ENCODE peak calls at places on chromosome 19, in five cellular contexts. One of them, this sample, is unnamed.

GRCh38 chr19:7845390-7846179 is 15.6 kb downstream of the EVI5L start:
- DNase-seq in mesendoderm: no peak
- DNase-seq in neural progenitor cell: no peak
- DNase-seq in GM23248: no peak
- DNase-seq in hepatocyte: no peak
- DNase-seq in this sample: peak; percentile 62

GRCh38 chr19:34778342-34778741 is 5.3 kb upstream of the ZNF599 start:
- DNase-seq in GM23248: no peak
- DNase-seq in mesendoderm: no peak
- DNase-seq in hepatocyte: no peak
- DNase-seq in neural progenitor cell: no peak
- DNase-seq in this sample: no peak

GRCh38 chr19:51798127-51798526 is 3.2 kb downstream of the FPR3 start:
- DNase-seq in hepatocyte: no peak
- DNase-seq in mesendoderm: peak; percentile 68
- DNase-seq in GM23248: no peak
- DNase-seq in neural progenitor cell: no peak
- DNase-seq in this sample: no peak

GRCh38 chr19:3668331-3669133 is 31.7 kb downstream of the PIP5K1C start:
- DNase-seq in GM23248: peak; percentile 9
- DNase-seq in mesendoderm: no peak
- DNase-seq in neural progenitor cell: no peak
- DNase-seq in hepatocyte: peak; percentile 52
- DNase-seq in this sample: no peak

GRCh38 chr19:4575267-4575793 is 15.8 kb upstream of the SEMA6B start:
- DNase-seq in mesendoderm: peak; percentile 99
- DNase-seq in hepatocyte: peak; percentile 84
- DNase-seq in neural progenitor cell: peak; percentile 36
- DNase-seq in GM23248: peak; percentile 87
- DNase-seq in this sample: peak; percentile 99

GRCh38 chr19:33241530-33242101 is 16.0 kb upstream of the SLC7A10 start:
- DNase-seq in neural progenitor cell: peak; percentile 55
- DNase-seq in mesendoderm: peak; percentile 11
- DNase-seq in hepatocyte: peak; percentile 46
- DNase-seq in GM23248: peak; percentile 83
- DNase-seq in this sample: peak; percentile 94

GRCh38 chr19:50977626-50978025 is 6.1 kb downstream of the KLK7 start:
- DNase-seq in mesendoderm: peak; percentile 18
- DNase-seq in hepatocyte: no peak
- DNase-seq in GM23248: no peak
- DNase-seq in neural progenitor cell: no peak
- DNase-seq in this sample: no peak

GRCh38 chr19:10085641-10086031 is 481 bp upstream of the SHFL start:
- DNase-seq in hepatocyte: no peak
- DNase-seq in neural progenitor cell: no peak
- DNase-seq in mesendoderm: no peak
- DNase-seq in GM23248: no peak
- DNase-seq in this sample: peak; percentile 17

GRCh38 chr19:50794074-50794777 is 4.0 kb downstream of the ACP4 start:
- DNase-seq in neural progenitor cell: no peak
- DNase-seq in mesendoderm: no peak
- DNase-seq in GM23248: peak; percentile 22
- DNase-seq in hepatocyte: peak; percentile 47
- DNase-seq in this sample: peak; percentile 86

GRCh38 chr19:23470873-23471555 is 75.7 kb upstream of the ZNF91 start:
- DNase-seq in GM23248: no peak
- DNase-seq in hepatocyte: no peak
- DNase-seq in neural progenitor cell: no peak
- DNase-seq in mesendoderm: no peak
- DNase-seq in this sample: peak; percentile 21

GRCh38 chr19:10915511-10916091 is 12.8 kb downstream of the YIPF2 start:
- DNase-seq in hepatocyte: peak; percentile 63
- DNase-seq in GM23248: peak; percentile 97
- DNase-seq in mesendoderm: no peak
- DNase-seq in neural progenitor cell: no peak
- DNase-seq in this sample: peak; percentile 99

GRCh38 chr19:41575998-41576397 is at the start of gene CEACAM21:
- DNase-seq in GM23248: no peak
- DNase-seq in hepatocyte: no peak
- DNase-seq in mesendoderm: no peak
- DNase-seq in neural progenitor cell: no peak
- DNase-seq in this sample: no peak

GRCh38 chr19:10074153-10074552 is 12.0 kb upstream of the SHFL start:
- DNase-seq in GM23248: peak; percentile 53
- DNase-seq in neural progenitor cell: peak; percentile 44
- DNase-seq in mesendoderm: peak; percentile 51
- DNase-seq in hepatocyte: peak; percentile 59
- DNase-seq in this sample: peak; percentile 78

GRCh38 chr19:38522915-38523314 is 89.4 kb downstream of the RYR1 start:
- DNase-seq in neural progenitor cell: no peak
- DNase-seq in mesendoderm: no peak
- DNase-seq in hepatocyte: no peak
- DNase-seq in GM23248: no peak
- DNase-seq in this sample: peak; percentile 64

GRCh38 chr19:48351341-48351752 is 12.4 kb downstream of the TMEM143 start:
- DNase-seq in neural progenitor cell: peak; percentile 81
- DNase-seq in mesendoderm: peak; percentile 80
- DNase-seq in hepatocyte: peak; percentile 70
- DNase-seq in GM23248: peak; percentile 63
- DNase-seq in this sample: peak; percentile 94

GRCh38 chr19:3644351-3645066 is 17.9 kb upstream of the CACTIN start:
- DNase-seq in neural progenitor cell: no peak
- DNase-seq in mesendoderm: no peak
- DNase-seq in GM23248: peak; percentile 36
- DNase-seq in hepatocyte: no peak
- DNase-seq in this sample: no peak

GRCh38 chr19:41424335-41425173 is 2.6 kb downstream of the B3GNT8 start:
- DNase-seq in GM23248: no peak
- DNase-seq in mesendoderm: no peak
- DNase-seq in hepatocyte: no peak
- DNase-seq in neural progenitor cell: no peak
- DNase-seq in this sample: peak; percentile 50

GRCh38 chr19:10852098-10852800 is 4.0 kb downstream of the C19orf38 start:
- DNase-seq in neural progenitor cell: no peak
- DNase-seq in hepatocyte: no peak
- DNase-seq in mesendoderm: peak; percentile 79
- DNase-seq in GM23248: peak; percentile 76
- DNase-seq in this sample: peak; percentile 73

GRCh38 chr19:49502866-49503581 is 6.8 kb downstream of the RPS11 start:
- DNase-seq in hepatocyte: peak; percentile 85
- DNase-seq in mesendoderm: no peak
- DNase-seq in neural progenitor cell: peak; percentile 84
- DNase-seq in GM23248: peak; percentile 83
- DNase-seq in this sample: peak; percentile 93

GRCh38 chr19:42528354-42529247 is at the start of gene CEACAM1:
- DNase-seq in GM23248: peak; percentile 12
- DNase-seq in mesendoderm: no peak
- DNase-seq in hepatocyte: peak; percentile 79
- DNase-seq in neural progenitor cell: no peak
- DNase-seq in this sample: peak; percentile 43

GRCh38 chr19:45884682-45885555 is 1.0 kb downstream of the IRF2BP1 start:
- DNase-seq in hepatocyte: no peak
- DNase-seq in mesendoderm: peak; percentile 44
- DNase-seq in neural progenitor cell: peak; percentile 32
- DNase-seq in GM23248: peak; percentile 60
- DNase-seq in this sample: peak; percentile 89

GRCh38 chr19:10839071-10840050 is 3.3 kb upstream of the TMED1 start:
- DNase-seq in hepatocyte: no peak
- DNase-seq in mesendoderm: no peak
- DNase-seq in GM23248: no peak
- DNase-seq in neural progenitor cell: no peak
- DNase-seq in this sample: peak; percentile 53

GRCh38 chr19:35066691-35067563 is 25.4 kb downstream of the HPN start:
- DNase-seq in neural progenitor cell: peak; percentile 92
- DNase-seq in hepatocyte: peak; percentile 94
- DNase-seq in mesendoderm: peak; percentile 97
- DNase-seq in GM23248: peak; percentile 85
- DNase-seq in this sample: peak; percentile 97

GRCh38 chr19:11659612-11660011 is 62.3 kb downstream of the ZNF627 start:
- DNase-seq in mesendoderm: no peak
- DNase-seq in GM23248: peak; percentile 36
- DNase-seq in hepatocyte: no peak
- DNase-seq in neural progenitor cell: no peak
- DNase-seq in this sample: peak; percentile 74

GRCh38 chr19:11506101-11506555 is 489 bp upstream of the ZNF653 start:
- DNase-seq in GM23248: no peak
- DNase-seq in hepatocyte: no peak
- DNase-seq in mesendoderm: no peak
- DNase-seq in neural progenitor cell: no peak
- DNase-seq in this sample: no peak

GRCh38 chr19:40687525-40688016 is 2.9 kb downstream of the NUMBL start:
- DNase-seq in hepatocyte: no peak
- DNase-seq in GM23248: peak; percentile 95
- DNase-seq in mesendoderm: no peak
- DNase-seq in neural progenitor cell: no peak
- DNase-seq in this sample: peak; percentile 96

GRCh38 chr19:42420055-42420544 is 7.1 kb downstream of the LIPE start:
- DNase-seq in neural progenitor cell: peak; percentile 66
- DNase-seq in mesendoderm: peak; percentile 78
- DNase-seq in hepatocyte: peak; percentile 62
- DNase-seq in GM23248: peak; percentile 67
- DNase-seq in this sample: peak; percentile 94

GRCh38 chr19:7850429-7850819 is 20.4 kb downstream of the EVI5L start:
- DNase-seq in mesendoderm: no peak
- DNase-seq in neural progenitor cell: no peak
- DNase-seq in GM23248: no peak
- DNase-seq in hepatocyte: no peak
- DNase-seq in this sample: peak; percentile 86

GRCh38 chr19:28294395-28294794 is 918.6 kb downstream of the UQCRFS1 start:
- DNase-seq in GM23248: peak; percentile 88
- DNase-seq in neural progenitor cell: no peak
- DNase-seq in hepatocyte: no peak
- DNase-seq in mesendoderm: peak; percentile 41
- DNase-seq in this sample: no peak

GRCh38 chr19:58084596-58085347 is 13.3 kb downstream of the ZSCAN18 start:
- DNase-seq in neural progenitor cell: no peak
- DNase-seq in hepatocyte: no peak
- DNase-seq in GM23248: no peak
- DNase-seq in mesendoderm: no peak
- DNase-seq in this sample: peak; percentile 69

GRCh38 chr19:38850976-38851621 is 1.3 kb upstream of the HNRNPL start:
- DNase-seq in mesendoderm: peak; percentile 29
- DNase-seq in GM23248: peak; percentile 40
- DNase-seq in neural progenitor cell: peak; percentile 80
- DNase-seq in hepatocyte: peak; percentile 41
- DNase-seq in this sample: peak; percentile 86

GRCh38 chr19:29495091-29495490 is 30.7 kb upstream of the VSTM2B start:
- DNase-seq in GM23248: no peak
- DNase-seq in neural progenitor cell: no peak
- DNase-seq in mesendoderm: no peak
- DNase-seq in hepatocyte: no peak
- DNase-seq in this sample: no peak

GRCh38 chr19:5131866-5132561 is 163.1 kb downstream of the KDM4B start:
- DNase-seq in hepatocyte: peak; percentile 71
- DNase-seq in neural progenitor cell: peak; percentile 78
- DNase-seq in mesendoderm: peak; percentile 62
- DNase-seq in GM23248: no peak
- DNase-seq in this sample: no peak

GRCh38 chr19:47109541-47110375 is 3.8 kb downstream of the ZC3H4 start:
- DNase-seq in neural progenitor cell: no peak
- DNase-seq in hepatocyte: peak; percentile 57
- DNase-seq in mesendoderm: peak; percentile 60
- DNase-seq in GM23248: peak; percentile 60
- DNase-seq in this sample: no peak
- H3K4me1 ChIP-seq in neural progenitor cell: peaks cover 27% of the 10 kb centered on the region
- H3K4me1 ChIP-seq in hepatocyte: peaks cover 47% of the 10 kb centered on the region
- H3K4me1 ChIP-seq in mesendoderm: no peaks in the 10 kb centered on the region
- H3K4me1 ChIP-seq in GM23248: peaks cover 42% of the 10 kb centered on the region
- H3K4me1 ChIP-seq in this sample: peaks cover 49% of the 10 kb centered on the region

DNA sequence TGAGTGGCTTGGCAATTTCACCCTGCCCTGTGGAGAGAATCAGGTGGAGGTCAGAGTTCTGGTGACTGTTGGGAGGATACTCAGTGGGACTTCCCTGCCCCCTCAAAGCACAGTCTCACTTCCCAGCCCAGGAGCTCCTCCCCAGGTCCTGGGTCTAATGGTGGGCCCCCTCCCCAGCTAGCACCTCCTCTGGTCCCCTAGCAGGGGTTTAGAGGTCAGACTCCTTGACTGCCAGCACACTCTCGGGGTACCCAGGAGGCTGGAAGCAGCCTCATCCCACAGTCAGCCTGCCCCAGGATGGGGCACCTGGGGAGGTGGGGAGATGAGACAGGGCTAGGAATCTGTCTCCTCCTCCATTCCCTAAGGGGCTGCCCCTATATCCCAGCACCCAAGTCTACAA is 65.2 kb downstream of the COLGALT1 start:
- DNase-seq in hepatocyte: no peak
- DNase-seq in GM23248: no peak
- DNase-seq in neural progenitor cell: no peak
- DNase-seq in mesendoderm: no peak
- DNase-seq in this sample: peak; percentile 18
- H3K4me3 ChIP-seq in hepatocyte: no peak overlapping the region
- H3K4me3 ChIP-seq in GM23248: no peak overlapping the region
- H3K4me3 ChIP-seq in neural progenitor cell: no peak overlapping the region
- H3K4me3 ChIP-seq in mesendoderm: no peak overlapping the region
- H3K4me3 ChIP-seq in this sample: no peak overlapping the region

GRCh38 chr19:16002380-16002779 is 53.6 kb downstream of the OR10H4 start:
- DNase-seq in mesendoderm: no peak
- DNase-seq in neural progenitor cell: no peak
- DNase-seq in hepatocyte: no peak
- DNase-seq in GM23248: no peak
- DNase-seq in this sample: peak; percentile 61
- H3K4me2 ChIP-seq in mesendoderm: no peak overlapping the region
- H3K4me2 ChIP-seq in neural progenitor cell: no peak overlapping the region
- H3K4me2 ChIP-seq in hepatocyte: no peak overlapping the region
- H3K4me2 ChIP-seq in GM23248: peak overlapping the region; percentile 71
- H3K4me2 ChIP-seq in this sample: peak overlapping the region; percentile 85

GRCh38 chr19:6587998-6588507 is 2.9 kb downstream of the CD70 start:
- DNase-seq in GM23248: no peak
- DNase-seq in neural progenitor cell: peak; percentile 10
- DNase-seq in hepatocyte: no peak
- DNase-seq in mesendoderm: peak; percentile 34
- DNase-seq in this sample: no peak
- H3K4me1 ChIP-seq in GM23248: peaks cover 4% of the 10 kb centered on the region
- H3K4me1 ChIP-seq in neural progenitor cell: peaks cover 15% of the 10 kb centered on the region
- H3K4me1 ChIP-seq in hepatocyte: peaks cover 8% of the 10 kb centered on the region
- H3K4me1 ChIP-seq in mesendoderm: peaks cover 2% of the 10 kb centered on the region
- H3K4me1 ChIP-seq in this sample: peaks cover 4% of the 10 kb centered on the region